ENCODE peak calls at places on chromosomes 11 and 22, in four cellular contexts. One of them, this sample, is unnamed.
A peak's percentile ranks its signal among the peaks of the same experiment; 100 is the strongest.

GRCh38 chr11:60985991-60986915 is 14.8 kb downstream of the CD6 start:
- DNase-seq in kidney: no peak
- DNase-seq in heart left ventricle: no peak
- DNase-seq in endothelial cell of umbilical vein: no peak
- DNase-seq in this sample: peak; percentile 87

GRCh38 chr11:121109916-121110656 is 9.0 kb downstream of the TECTA start:
- DNase-seq in kidney: no peak
- DNase-seq in heart left ventricle: no peak
- DNase-seq in endothelial cell of umbilical vein: no peak
- DNase-seq in this sample: no peak

GRCh38 chr22:50719814-50720300 is 18.1 kb upstream of the ACR start:
- DNase-seq in kidney: no peak
- DNase-seq in heart left ventricle: no peak
- DNase-seq in endothelial cell of umbilical vein: no peak
- DNase-seq in this sample: no peak

GRCh38 chr11:5499671-5500070 is 10.1 kb downstream of the UBQLN3 start:
- DNase-seq in kidney: no peak
- DNase-seq in heart left ventricle: no peak
- DNase-seq in endothelial cell of umbilical vein: no peak
- DNase-seq in this sample: no peak

GRCh38 chr11:67303132-67303988 is at the start of gene SSH3:
- DNase-seq in kidney: peak; percentile 94
- DNase-seq in heart left ventricle: peak; percentile 89
- DNase-seq in endothelial cell of umbilical vein: peak; percentile 55
- DNase-seq in this sample: peak; percentile 90

GRCh38 chr22:49334589-49334873 is 493.1 kb downstream of the BRD1 start:
- DNase-seq in kidney: no peak
- DNase-seq in heart left ventricle: no peak
- DNase-seq in endothelial cell of umbilical vein: no peak
- DNase-seq in this sample: no peak

GRCh38 chr11:104113541-104113940 is 50.4 kb downstream of the PDGFD start:
- DNase-seq in kidney: no peak
- DNase-seq in heart left ventricle: no peak
- DNase-seq in endothelial cell of umbilical vein: no peak
- DNase-seq in this sample: no peak

GRCh38 chr22:37515902-37516301 is 3.3 kb downstream of the CARD10 start:
- DNase-seq in kidney: peak; percentile 65
- DNase-seq in heart left ventricle: peak; percentile 24
- DNase-seq in endothelial cell of umbilical vein: no peak
- DNase-seq in this sample: no peak

DNA sequence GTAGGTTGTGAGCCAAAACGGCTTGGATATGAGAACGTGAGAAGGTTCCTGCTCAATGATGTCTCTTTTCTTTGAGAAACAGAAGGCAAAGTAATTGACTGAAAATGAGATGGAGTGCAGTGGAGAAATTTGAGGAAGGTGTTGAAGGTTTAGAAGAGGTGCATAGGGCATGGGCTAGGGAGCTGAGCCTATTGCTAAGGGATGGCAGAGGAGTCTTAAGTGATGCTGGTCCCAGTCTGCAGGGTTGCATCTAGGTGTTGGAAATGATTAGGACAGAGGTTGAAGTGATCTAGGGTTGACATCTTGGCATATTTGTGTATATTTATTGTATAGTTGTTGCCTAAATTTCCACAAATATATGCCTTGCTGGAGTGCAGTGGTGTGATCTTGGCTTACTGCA is 2.3 kb downstream of the BIRC3 start:
- DNase-seq in kidney: no peak
- DNase-seq in heart left ventricle: no peak
- DNase-seq in endothelial cell of umbilical vein: no peak
- DNase-seq in this sample: no peak
- H3K4me3 ChIP-seq in kidney: peak overlapping the region; percentile 38
- H3K4me3 ChIP-seq in heart left ventricle: no peak overlapping the region
- H3K4me3 ChIP-seq in endothelial cell of umbilical vein: no peak overlapping the region
- H3K4me3 ChIP-seq in this sample: no peak overlapping the region

GRCh38 chr11:68938088-68938487 is 34.4 kb downstream of the IGHMBP2 start:
- DNase-seq in kidney: peak; percentile 53
- DNase-seq in heart left ventricle: no peak
- DNase-seq in endothelial cell of umbilical vein: no peak
- DNase-seq in this sample: no peak
- H3K4me1 ChIP-seq in kidney: no peaks in the 10 kb centered on the region
- H3K4me1 ChIP-seq in heart left ventricle: no peaks in the 10 kb centered on the region
- H3K4me1 ChIP-seq in endothelial cell of umbilical vein: no peaks in the 10 kb centered on the region
- H3K4me1 ChIP-seq in this sample: peaks cover 5% of the 10 kb centered on the region

GRCh38 chr11:35711173-35711910 is 48.8 kb downstream of the TRIM44 start:
- DNase-seq in kidney: no peak
- DNase-seq in heart left ventricle: no peak
- DNase-seq in endothelial cell of umbilical vein: no peak
- DNase-seq in this sample: no peak
- TF ChIP-seq CTCF in kidney: peak; percentile 28
- TF ChIP-seq CTCF in heart left ventricle: no peak
- TF ChIP-seq CTCF in endothelial cell of umbilical vein: no peak
- TF ChIP-seq CTCF in this sample: no peak

GRCh38 chr22:19513823-19514222 is 10.4 kb downstream of the CLDN5 start:
- DNase-seq in kidney: no peak
- DNase-seq in heart left ventricle: no peak
- DNase-seq in endothelial cell of umbilical vein: no peak
- DNase-seq in this sample: no peak

GRCh38 chr22:19516378-19517170 is 7.6 kb downstream of the CLDN5 start:
- DNase-seq in kidney: no peak
- DNase-seq in heart left ventricle: no peak
- DNase-seq in endothelial cell of umbilical vein: no peak
- DNase-seq in this sample: no peak

GRCh38 chr22:19517171-19517500 is 7.1 kb downstream of the CLDN5 start:
- DNase-seq in kidney: no peak
- DNase-seq in heart left ventricle: no peak
- DNase-seq in endothelial cell of umbilical vein: no peak
- DNase-seq in this sample: no peak

GRCh38 chr22:19514831-19515565 is 9.2 kb downstream of the CLDN5 start:
- DNase-seq in kidney: no peak
- DNase-seq in heart left ventricle: no peak
- DNase-seq in endothelial cell of umbilical vein: no peak
- DNase-seq in this sample: no peak

GRCh38 chr22:19515654-19516377 is 8.4 kb downstream of the CLDN5 start:
- DNase-seq in kidney: no peak
- DNase-seq in heart left ventricle: no peak
- DNase-seq in endothelial cell of umbilical vein: no peak
- DNase-seq in this sample: no peak
- H3K4me3 ChIP-seq in kidney: no peak overlapping the region
- H3K4me3 ChIP-seq in heart left ventricle: no peak overlapping the region
- H3K4me3 ChIP-seq in endothelial cell of umbilical vein: no peak overlapping the region
- H3K4me3 ChIP-seq in this sample: no peak overlapping the region

GRCh38 chr11:128467041-128467440 is 120.3 kb downstream of the ETS1 start:
- DNase-seq in kidney: no peak
- DNase-seq in heart left ventricle: no peak
- DNase-seq in endothelial cell of umbilical vein: no peak
- DNase-seq in this sample: no peak

GRCh38 chr11:128469220-128469619 is 118.1 kb downstream of the ETS1 start:
- DNase-seq in kidney: no peak
- DNase-seq in heart left ventricle: no peak
- DNase-seq in endothelial cell of umbilical vein: no peak
- DNase-seq in this sample: no peak

GRCh38 chr11:128470081-128470480 is 117.3 kb downstream of the ETS1 start:
- DNase-seq in kidney: no peak
- DNase-seq in heart left ventricle: no peak
- DNase-seq in endothelial cell of umbilical vein: no peak
- DNase-seq in this sample: no peak

GRCh38 chr11:128467610-128468041 is 119.7 kb downstream of the ETS1 start:
- DNase-seq in kidney: peak; percentile 73
- DNase-seq in heart left ventricle: peak; percentile 60
- DNase-seq in endothelial cell of umbilical vein: no peak
- DNase-seq in this sample: no peak

DNA sequence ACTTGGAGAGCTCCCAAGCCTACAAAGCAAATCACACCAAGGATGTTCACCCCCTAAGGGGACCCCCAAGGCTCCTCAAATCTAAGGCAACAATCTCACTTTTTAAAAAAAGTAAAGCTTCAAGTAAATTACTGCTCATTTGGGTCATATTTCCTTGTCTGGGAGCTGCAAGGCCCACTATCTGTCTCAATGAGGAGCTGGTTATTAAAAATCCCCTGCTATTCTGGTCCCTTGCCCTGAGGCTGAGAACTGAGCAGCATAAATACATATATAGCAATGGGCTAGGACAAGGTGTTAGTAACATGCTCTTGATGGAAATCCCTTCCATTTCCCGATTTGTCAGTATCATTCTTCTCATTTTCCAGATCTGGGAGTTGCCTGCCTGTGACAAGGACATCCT is 119.3 kb downstream of the ETS1 start:
- DNase-seq in kidney: no peak
- DNase-seq in heart left ventricle: no peak
- DNase-seq in endothelial cell of umbilical vein: no peak
- DNase-seq in this sample: no peak
- H3K4me1 ChIP-seq in kidney: peaks cover 30% of the 10 kb centered on the region
- H3K4me1 ChIP-seq in heart left ventricle: peaks cover 98% of the 10 kb centered on the region
- H3K4me1 ChIP-seq in endothelial cell of umbilical vein: peaks cover 10% of the 10 kb centered on the region
- H3K4me1 ChIP-seq in this sample: peaks cover 42% of the 10 kb centered on the region

GRCh38 chr11:85809881-85810280 is 1.1 kb downstream of the SYTL2 start:
- DNase-seq in kidney: peak; percentile 75
- DNase-seq in heart left ventricle: no peak
- DNase-seq in endothelial cell of umbilical vein: peak; percentile 4
- DNase-seq in this sample: peak; percentile 46
- TF ChIP-seq CTCF in kidney: peak; percentile 31
- TF ChIP-seq CTCF in heart left ventricle: no peak
- TF ChIP-seq CTCF in endothelial cell of umbilical vein: no peak
- TF ChIP-seq CTCF in this sample: no peak

GRCh38 chr22:46845281-46846153 is 83.1 kb downstream of the TBC1D22A start:
- DNase-seq in kidney: no peak
- DNase-seq in heart left ventricle: no peak
- DNase-seq in endothelial cell of umbilical vein: peak; percentile 76
- DNase-seq in this sample: no peak
- H3K4me3 ChIP-seq in kidney: no peak overlapping the region
- H3K4me3 ChIP-seq in heart left ventricle: peak overlapping the region; percentile 52
- H3K4me3 ChIP-seq in endothelial cell of umbilical vein: peak overlapping the region; percentile 14
- H3K4me3 ChIP-seq in this sample: no peak overlapping the region

GRCh38 chr11:27468209-27468608 is 4.4 kb downstream of the LGR4 start:
- DNase-seq in kidney: no peak
- DNase-seq in heart left ventricle: no peak
- DNase-seq in endothelial cell of umbilical vein: peak; percentile 81
- DNase-seq in this sample: no peak

GRCh38 chr11:27467181-27467913 is 5.2 kb downstream of the LGR4 start:
- DNase-seq in kidney: no peak
- DNase-seq in heart left ventricle: no peak
- DNase-seq in endothelial cell of umbilical vein: no peak
- DNase-seq in this sample: no peak

GRCh38 chr11:27464155-27464759 is 8.3 kb downstream of the LGR4 start:
- DNase-seq in kidney: no peak
- DNase-seq in heart left ventricle: no peak
- DNase-seq in endothelial cell of umbilical vein: no peak
- DNase-seq in this sample: no peak

GRCh38 chr11:27465629-27466028 is 7.0 kb downstream of the LGR4 start:
- DNase-seq in kidney: no peak
- DNase-seq in heart left ventricle: no peak
- DNase-seq in endothelial cell of umbilical vein: no peak
- DNase-seq in this sample: no peak

GRCh38 chr11:27466363-27466762 is 6.2 kb downstream of the LGR4 start:
- DNase-seq in kidney: no peak
- DNase-seq in heart left ventricle: no peak
- DNase-seq in endothelial cell of umbilical vein: no peak
- DNase-seq in this sample: no peak
- H3K4me1 ChIP-seq in kidney: peaks cover 18% of the 10 kb centered on the region
- H3K4me1 ChIP-seq in heart left ventricle: peaks cover 48% of the 10 kb centered on the region
- H3K4me1 ChIP-seq in endothelial cell of umbilical vein: peaks cover 18% of the 10 kb centered on the region
- H3K4me1 ChIP-seq in this sample: peaks cover 16% of the 10 kb centered on the region

GRCh38 chr11:19631657-19632325 is 80.8 kb upstream of the NAV2 start:
- DNase-seq in kidney: no peak
- DNase-seq in heart left ventricle: no peak
- DNase-seq in endothelial cell of umbilical vein: no peak
- DNase-seq in this sample: no peak
- TF ChIP-seq CTCF in kidney: no peak
- TF ChIP-seq CTCF in heart left ventricle: no peak
- TF ChIP-seq CTCF in endothelial cell of umbilical vein: no peak
- TF ChIP-seq CTCF in this sample: no peak

GRCh38 chr11:118152020-118152551 is 537 bp downstream of the SCN4B start:
- DNase-seq in kidney: peak; percentile 60
- DNase-seq in heart left ventricle: no peak
- DNase-seq in endothelial cell of umbilical vein: no peak
- DNase-seq in this sample: no peak
- H3K4me3 ChIP-seq in kidney: peak overlapping the region; percentile 33
- H3K4me3 ChIP-seq in heart left ventricle: peak overlapping the region; percentile 69
- H3K4me3 ChIP-seq in endothelial cell of umbilical vein: no peak overlapping the region
- H3K4me3 ChIP-seq in this sample: no peak overlapping the region

This sample was measured in mucosa of descending colon.